ENCODE peak calls at places on chromosomes 4 and X, in seven cellular contexts. One of them, this sample, is unnamed.

GRCh38 chr4:68272860-68273259 is 27.4 kb upstream of the TMPRSS11B start:
- DNase-seq in spleen: no peak
- DNase-seq in adrenal gland: no peak
- DNase-seq in prostate gland: no peak
- DNase-seq in stomach: no peak
- DNase-seq in A549: no peak
- DNase-seq in H1: no peak
- DNase-seq in this sample: no peak

GRCh38 chr4:41709844-41710481 is 38.6 kb downstream of the PHOX2B start:
- DNase-seq in A549: peak; percentile 38
- DNase-seq in H1: no peak
- DNase-seq in adrenal gland: no peak
- DNase-seq in prostate gland: no peak
- DNase-seq in stomach: no peak
- DNase-seq in spleen: no peak
- DNase-seq in this sample: no peak

GRCh38 chr4:65599335-65599734 is 71.0 kb downstream of the EPHA5 start:
- DNase-seq in prostate gland: no peak
- DNase-seq in H1: no peak
- DNase-seq in spleen: no peak
- DNase-seq in stomach: no peak
- DNase-seq in adrenal gland: no peak
- DNase-seq in A549: no peak
- DNase-seq in this sample: no peak

GRCh38 chrX:9955506-9955905 is 11.7 kb upstream of the CLDN34 start:
- DNase-seq in H1: no peak
- DNase-seq in stomach: no peak
- DNase-seq in spleen: no peak
- DNase-seq in A549: no peak
- DNase-seq in prostate gland: no peak
- DNase-seq in adrenal gland: no peak
- DNase-seq in this sample: no peak

GRCh38 chr4:15004701-15005301 is 2.5 kb downstream of the CPEB2 start:
- DNase-seq in adrenal gland: peak; percentile 82
- DNase-seq in prostate gland: peak; percentile 86
- DNase-seq in stomach: peak; percentile 93
- DNase-seq in A549: no peak
- DNase-seq in H1: peak; percentile 58
- DNase-seq in spleen: peak; percentile 94
- DNase-seq in this sample: peak; percentile 96

GRCh38 chr4:133151681-133152329 is 2.7 kb downstream of the PCDH10 start:
- DNase-seq in prostate gland: no peak
- DNase-seq in stomach: no peak
- DNase-seq in spleen: no peak
- DNase-seq in A549: no peak
- DNase-seq in H1: peak; percentile 76
- DNase-seq in adrenal gland: no peak
- DNase-seq in this sample: no peak

GRCh38 chr4:169283114-169283509 is 12.4 kb upstream of the SH3RF1 start:
- DNase-seq in H1: no peak
- DNase-seq in stomach: no peak
- DNase-seq in adrenal gland: no peak
- DNase-seq in spleen: no peak
- DNase-seq in A549: peak; percentile 14
- DNase-seq in prostate gland: no peak
- DNase-seq in this sample: no peak

GRCh38 chr4:60241886-60242285 is 958.2 kb upstream of the ADGRL3 start:
- DNase-seq in stomach: no peak
- DNase-seq in prostate gland: no peak
- DNase-seq in adrenal gland: no peak
- DNase-seq in spleen: no peak
- DNase-seq in A549: no peak
- DNase-seq in H1: no peak
- DNase-seq in this sample: no peak

GRCh38 chr4:169351860-169352259 is 81.1 kb upstream of the SH3RF1 start:
- DNase-seq in H1: no peak
- DNase-seq in A549: no peak
- DNase-seq in adrenal gland: no peak
- DNase-seq in prostate gland: peak; percentile 14
- DNase-seq in spleen: no peak
- DNase-seq in stomach: peak; percentile 75
- DNase-seq in this sample: peak; percentile 76

GRCh38 chr4:155544547-155544946 is 122.1 kb upstream of the GUCY1A1 start:
- DNase-seq in stomach: no peak
- DNase-seq in spleen: no peak
- DNase-seq in H1: no peak
- DNase-seq in prostate gland: no peak
- DNase-seq in adrenal gland: no peak
- DNase-seq in A549: no peak
- DNase-seq in this sample: no peak

GRCh38 chr4:38162240-38162784 is 202.1 kb downstream of the PTTG2 start:
- DNase-seq in A549: no peak
- DNase-seq in adrenal gland: peak; percentile 53
- DNase-seq in spleen: no peak
- DNase-seq in H1: no peak
- DNase-seq in stomach: peak; percentile 59
- DNase-seq in prostate gland: no peak
- DNase-seq in this sample: peak; percentile 79

GRCh38 chrX:95145848-95146540 is 1472.0 kb downstream of the FAM133A start:
- DNase-seq in A549: no peak
- DNase-seq in adrenal gland: no peak
- DNase-seq in spleen: no peak
- DNase-seq in prostate gland: no peak
- DNase-seq in stomach: no peak
- DNase-seq in H1: no peak
- DNase-seq in this sample: no peak

GRCh38 chr4:32148120-32148666 is 1428.0 kb downstream of the PCDH7 start:
- DNase-seq in spleen: no peak
- DNase-seq in prostate gland: no peak
- DNase-seq in A549: no peak
- DNase-seq in stomach: no peak
- DNase-seq in adrenal gland: no peak
- DNase-seq in H1: no peak
- DNase-seq in this sample: no peak

GRCh38 chrX:39983715-39984114 is 114.0 kb downstream of the BCOR start:
- DNase-seq in adrenal gland: no peak
- DNase-seq in stomach: no peak
- DNase-seq in prostate gland: no peak
- DNase-seq in A549: no peak
- DNase-seq in spleen: no peak
- DNase-seq in H1: no peak
- DNase-seq in this sample: no peak

GRCh38 chr4:1471443-1472147 is 65.4 kb upstream of the NKX1-1 start:
- DNase-seq in spleen: no peak
- DNase-seq in adrenal gland: no peak
- DNase-seq in A549: no peak
- DNase-seq in prostate gland: no peak
- DNase-seq in stomach: no peak
- DNase-seq in H1: no peak
- DNase-seq in this sample: peak; percentile 37

DNA sequence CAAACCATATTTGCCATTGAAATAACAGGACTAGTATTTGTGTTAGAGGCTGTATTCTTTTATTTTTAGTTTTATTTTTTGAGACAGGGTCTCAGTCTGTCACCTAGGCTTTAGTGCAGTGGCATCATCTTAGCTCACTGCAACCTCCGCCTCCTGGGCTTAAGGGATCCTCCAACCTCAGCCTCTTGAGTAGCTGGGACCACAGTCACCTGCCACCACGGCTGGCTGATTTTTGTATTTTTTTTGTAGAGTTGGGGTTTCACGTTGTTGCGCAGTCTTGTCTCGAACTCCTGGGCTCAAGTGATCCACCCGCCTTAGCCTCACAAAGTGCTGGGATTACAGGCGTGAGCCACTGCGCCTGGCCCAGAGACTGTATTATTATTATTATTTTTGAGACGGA is 15.3 kb downstream of the TMEM131L start:
- DNase-seq in prostate gland: no peak
- DNase-seq in adrenal gland: no peak
- DNase-seq in stomach: no peak
- DNase-seq in A549: no peak
- DNase-seq in spleen: no peak
- DNase-seq in H1: no peak
- DNase-seq in this sample: peak; percentile 27
- H3K4me3 ChIP-seq in prostate gland: no peak overlapping the region
- H3K4me3 ChIP-seq in adrenal gland: no peak overlapping the region
- H3K4me3 ChIP-seq in stomach: no peak overlapping the region
- H3K4me3 ChIP-seq in A549: no peak overlapping the region
- H3K4me3 ChIP-seq in spleen: no peak overlapping the region
- H3K4me3 ChIP-seq in H1: no peak overlapping the region
- H3K4me3 ChIP-seq in this sample: no peak overlapping the region

DNA sequence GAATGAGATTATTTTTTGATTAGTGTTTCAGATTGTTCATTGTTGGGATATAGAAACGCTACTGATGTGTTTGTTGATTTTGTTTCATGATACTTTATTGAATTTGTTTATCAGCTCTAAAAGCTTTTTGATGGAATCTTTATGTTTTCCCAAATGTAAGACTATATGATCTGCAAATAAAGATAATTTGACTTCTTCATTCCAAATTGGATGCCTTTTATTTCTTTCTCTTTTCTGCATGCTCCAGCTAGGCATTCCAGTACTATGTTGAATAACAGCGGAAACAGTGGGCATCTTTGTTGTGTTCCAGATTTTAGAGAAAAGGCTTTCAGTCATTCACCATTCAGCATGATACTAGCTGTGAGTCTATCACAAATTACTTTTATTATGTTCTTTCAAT is 21.8 kb downstream of the SPANXN4 start:
- DNase-seq in prostate gland: no peak
- DNase-seq in A549: no peak
- DNase-seq in adrenal gland: no peak
- DNase-seq in stomach: no peak
- DNase-seq in spleen: no peak
- DNase-seq in H1: no peak
- DNase-seq in this sample: no peak
- TF ChIP-seq POLR2A in prostate gland: no peak
- TF ChIP-seq POLR2A in A549: no peak
- TF ChIP-seq POLR2A in adrenal gland: no peak
- TF ChIP-seq POLR2A in stomach: no peak
- TF ChIP-seq POLR2A in spleen: no peak
- TF ChIP-seq POLR2A in H1: no peak
- TF ChIP-seq POLR2A in this sample: no peak

GRCh38 chr4:94395541-94395940 is 52.9 kb upstream of the HPGDS start:
- DNase-seq in prostate gland: no peak
- DNase-seq in spleen: no peak
- DNase-seq in stomach: no peak
- DNase-seq in H1: no peak
- DNase-seq in adrenal gland: no peak
- DNase-seq in A549: no peak
- DNase-seq in this sample: no peak

GRCh38 chr4:94389595-94390290 is 47.1 kb upstream of the HPGDS start:
- DNase-seq in stomach: no peak
- DNase-seq in A549: no peak
- DNase-seq in H1: no peak
- DNase-seq in prostate gland: no peak
- DNase-seq in spleen: no peak
- DNase-seq in adrenal gland: no peak
- DNase-seq in this sample: no peak

DNA sequence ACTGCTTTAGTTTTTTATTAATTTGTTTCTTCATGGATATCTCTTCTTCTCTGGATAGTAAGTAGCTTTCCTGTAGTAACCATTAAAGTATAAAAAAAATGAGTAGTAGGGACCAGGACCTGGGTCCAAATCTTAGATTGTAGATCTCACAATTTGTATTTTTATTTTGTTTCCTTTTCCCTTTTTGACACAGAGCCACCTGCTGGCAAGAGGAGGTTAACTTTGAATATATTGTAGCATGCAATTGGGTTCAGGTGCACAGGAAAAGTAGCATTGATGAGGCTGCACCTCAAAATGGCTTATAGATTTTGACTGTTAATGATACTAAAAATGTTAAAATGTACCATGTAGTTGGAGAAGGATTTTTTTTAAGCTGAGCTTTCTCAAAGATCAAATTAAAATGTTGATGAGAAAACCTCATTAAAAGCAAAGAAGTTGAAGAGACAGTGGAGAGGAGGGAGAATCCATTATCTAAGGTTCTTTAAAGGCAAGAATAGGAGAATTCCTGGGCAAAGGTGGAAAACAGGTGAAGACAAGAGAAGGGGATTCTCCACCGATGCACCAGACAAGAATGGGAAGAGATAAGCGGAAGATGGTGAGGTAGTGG is 48.3 kb upstream of the HPGDS start:
- DNase-seq in adrenal gland: peak; percentile 34
- DNase-seq in stomach: no peak
- DNase-seq in prostate gland: peak; percentile 46
- DNase-seq in H1: no peak
- DNase-seq in A549: peak; percentile 10
- DNase-seq in spleen: no peak
- DNase-seq in this sample: no peak
- TF ChIP-seq CTCF in adrenal gland: peak; percentile 29
- TF ChIP-seq CTCF in stomach: no peak
- TF ChIP-seq CTCF in prostate gland: peak; percentile 54
- TF ChIP-seq CTCF in H1: no peak
- TF ChIP-seq CTCF in A549: peak; percentile 38
- TF ChIP-seq CTCF in spleen: peak; percentile 22
- TF ChIP-seq CTCF in this sample: peak; percentile 60

GRCh38 chrX:78710146-78710545 is 37.4 kb upstream of the LPAR4 start:
- DNase-seq in stomach: no peak
- DNase-seq in spleen: no peak
- DNase-seq in A549: no peak
- DNase-seq in adrenal gland: no peak
- DNase-seq in prostate gland: no peak
- DNase-seq in H1: no peak
- DNase-seq in this sample: no peak
- H3K4me3 ChIP-seq in stomach: no peak overlapping the region
- H3K4me3 ChIP-seq in spleen: no peak overlapping the region
- H3K4me3 ChIP-seq in A549: no peak overlapping the region
- H3K4me3 ChIP-seq in adrenal gland: no peak overlapping the region
- H3K4me3 ChIP-seq in prostate gland: no peak overlapping the region
- H3K4me3 ChIP-seq in H1: no peak overlapping the region
- H3K4me3 ChIP-seq in this sample: no peak overlapping the region

DNA sequence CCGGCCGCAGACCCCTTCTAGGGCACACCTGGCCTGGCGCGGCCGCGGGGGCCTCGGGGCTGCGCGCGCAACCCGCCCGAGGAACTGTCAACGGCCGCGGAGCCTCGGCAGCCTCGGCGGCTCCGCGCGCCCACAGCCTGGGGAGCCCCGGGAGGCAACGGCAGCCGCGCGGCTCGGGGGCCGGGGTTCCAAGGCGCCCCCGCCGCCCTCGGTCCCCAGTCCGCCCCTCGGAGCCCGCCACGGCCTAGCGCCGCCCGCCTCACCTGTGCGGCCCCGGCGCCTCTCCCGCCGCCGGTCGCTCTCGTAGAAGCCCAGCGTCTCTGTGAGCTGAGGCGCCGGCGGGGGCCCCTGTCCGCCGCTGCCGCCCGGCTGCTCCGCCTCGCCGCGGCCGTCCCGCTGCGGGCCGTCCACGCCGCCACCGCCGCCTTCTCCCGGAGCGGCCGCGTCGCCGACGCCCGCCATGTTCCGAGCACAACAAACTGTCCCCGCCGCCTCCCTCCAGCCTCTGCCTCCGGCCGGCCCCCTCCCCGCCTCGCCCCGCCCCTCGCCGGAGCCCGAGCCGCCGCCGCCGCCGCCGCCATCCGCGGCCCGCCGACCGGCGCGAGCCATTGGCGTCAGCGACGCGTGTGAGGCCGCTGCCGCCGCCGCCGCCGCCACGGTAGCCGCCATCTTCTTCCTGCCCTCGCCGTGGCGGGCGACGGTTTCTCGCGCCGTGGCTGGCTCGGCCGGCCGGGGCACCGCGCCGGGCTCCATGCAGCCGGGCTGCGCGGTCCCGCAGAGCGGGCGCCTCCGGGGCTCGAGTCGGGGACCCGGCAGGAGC is at the start of gene TAPT1:
- DNase-seq in spleen: peak; percentile 97
- DNase-seq in A549: peak; percentile 38
- DNase-seq in stomach: peak; percentile 83
- DNase-seq in prostate gland: peak; percentile 77
- DNase-seq in adrenal gland: peak; percentile 75
- DNase-seq in H1: peak; percentile 83
- DNase-seq in this sample: peak; percentile 88
- TF ChIP-seq POLR2A in spleen: no peak
- TF ChIP-seq POLR2A in A549: peak; percentile 35
- TF ChIP-seq POLR2A in stomach: no peak
- TF ChIP-seq POLR2A in prostate gland: peak; percentile 42
- TF ChIP-seq POLR2A in adrenal gland: peak; percentile 60
- TF ChIP-seq POLR2A in H1: peak; percentile 64
- TF ChIP-seq POLR2A in this sample: no peak